ENCODE peak calls at places on chromosome 10, in eight cellular contexts. H is CD4-positive, alpha-beta T cell; V is AG09309; M is GM10248; O is KBM-7; G is HCEC 1CT; X is nucleus accumbens; C is foreskin fibroblast. I is an unnamed sample.

GRCh38 chr10:122114156-122114747 is 125.3 kb downstream of the TACC2 start:
- DNase-seq in H (no peak), V (no peak), M (no peak), O (no peak), G (no peak), X (no peak), C (no peak), I (no peak)

GRCh38 chr10:72013202-72013945 is 49.2 kb downstream of the CHST3 start:
- DNase-seq in H (no peak), V (no peak), M (no peak), O (no peak), G (no peak), X (peak), C (no peak), I (peak)

GRCh38 chr10:71339796-71340589 is 20.9 kb downstream of the SLC29A3 start:
- DNase-seq in H (no peak), V (no peak), M (no peak), O (no peak), G (no peak), X (no peak), C (no peak), I (no peak)

GRCh38 chr10:95237376-95238170 is 43.5 kb downstream of the ACSM6 start:
- DNase-seq in H (no peak), V (no peak), M (no peak), O (no peak), G (peak), X (no peak), C (no peak), I (no peak)

GRCh38 chr10:122310311-122311050 is 39.4 kb downstream of the BTBD16 start:
- DNase-seq in H (no peak), V (no peak), M (no peak), O (no peak), G (no peak), X (no peak), C (peak), I (no peak)

GRCh38 chr10:11898372-11899066 is 75.4 kb downstream of the PROSER2 start:
- DNase-seq in H (no peak), V (no peak), M (no peak), O (no peak), G (no peak), X (no peak), C (no peak), I (no peak)

GRCh38 chr10:92142949-92143348 is 147.9 kb downstream of the CPEB3 start:
- DNase-seq in H (no peak), V (no peak), M (peak), O (no peak), G (no peak), X (no peak), C (no peak), I (no peak)

GRCh38 chr10:11611248-11612003 is at the start of gene USP6NL:
- DNase-seq in H (peak), V (peak), M (peak), O (peak), G (peak), X (peak), C (peak), I (peak)

GRCh38 chr10:127193125-127193524 is 3.3 kb downstream of the INSYN2A start:
- DNase-seq in H (no peak), V (no peak), M (no peak), O (no peak), G (no peak), X (no peak), C (no peak), I (no peak)

GRCh38 chr10:76111404-76111803 is 680.0 kb downstream of the LRMDA start:
- DNase-seq in H (no peak), V (no peak), M (no peak), O (no peak), G (no peak), X (no peak), C (no peak), I (no peak)